ENCODE peak calls at places on chromosomes 1 and 21, in five cellular contexts. Q is HCT116, D is IMR-90, E is fibroblast of lung, K is colonic mucosa. Y is an unnamed sample.
A peak's percentile ranks its signal among the peaks of the same experiment; 100 is the strongest.

GRCh38 chr1:15698201-15698600 is 14.1 kb downstream of the PLEKHM2 start:
- DNase-seq in D (no peak), K (no peak), Q (no peak), E (no peak), Y (no peak)

GRCh38 chr1:11770011-11770410 is 8.0 kb downstream of the C1orf167 start:
- DNase-seq in Q (no peak), E (no peak), D (no peak), K (no peak), Y (no peak)

GRCh38 chr21:35838987-35839763 is 221.2 kb downstream of the SETD4 start:
- DNase-seq in D (no peak), E (no peak), K (no peak), Q (no peak), Y (no peak)

GRCh38 chr21:42527489-42528158 is 14.0 kb downstream of the SLC37A1 start:
- DNase-seq in Q (no peak), K (no peak), D (no peak), E (no peak), Y (no peak)

GRCh38 chr1:43288058-43288784 is 2.8 kb upstream of the C1orf210 start:
- DNase-seq in E (no peak), Q (no peak), K (no peak), D (no peak), Y (peak; percentile 47)

GRCh38 chr1:227192163-227192562 is 126.1 kb downstream of the CDC42BPA start:
- DNase-seq in Q (no peak), K (peak; percentile 23), D (peak; percentile 98), E (peak; percentile 95), Y (no peak)

GRCh38 chr1:217734973-217735372 is 103.8 kb downstream of the SPATA17 start:
- DNase-seq in E (peak; percentile 6), D (no peak), K (no peak), Q (no peak), Y (no peak)

GRCh38 chr1:119010201-119010600 is 22.1 kb upstream of the TBX15 start:
- DNase-seq in Q (no peak), E (no peak), K (no peak), D (peak; percentile 4), Y (no peak)

GRCh38 chr1:26191739-26192138 is 1.3 kb downstream of the CATSPER4 start:
- DNase-seq in E (no peak), Q (no peak), D (no peak), K (no peak), Y (no peak)

GRCh38 chr1:113677250-113678158 is 81.8 kb downstream of the PHTF1 start:
- DNase-seq in Q (peak; percentile 44), D (peak; percentile 63), K (no peak), E (peak; percentile 68), Y (no peak)
- H3K9ac ChIP-seq in Q (no peak overlapping the region), D (no peak overlapping the region), K (no peak overlapping the region), E (no peak overlapping the region), Y (no peak overlapping the region)

DNA sequence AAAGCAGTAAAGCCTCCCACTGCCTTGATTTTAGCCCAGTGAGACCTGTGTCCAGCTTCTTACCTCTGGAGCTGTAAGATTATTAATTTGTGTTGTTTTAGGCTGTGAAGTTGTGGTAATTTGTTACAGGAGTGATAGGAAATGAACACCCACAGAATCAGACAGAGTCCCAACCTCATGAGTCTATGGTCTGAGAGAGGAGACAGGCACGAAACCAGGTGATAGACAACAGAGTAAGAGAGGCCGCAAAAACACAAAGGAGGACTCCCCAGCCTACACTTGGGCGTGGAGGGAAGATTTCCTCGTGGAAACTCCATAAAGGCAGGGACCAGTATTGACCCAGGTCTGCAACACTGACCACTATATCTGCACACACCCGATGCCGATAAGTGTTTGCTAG is 234.6 kb upstream of the JUN start:
- DNase-seq in D (no peak), K (no peak), Q (no peak), E (no peak), Y (no peak)
- H3K27ac ChIP-seq in D (no peak overlapping the region), K (no peak overlapping the region), Q (no peak overlapping the region), E (no peak overlapping the region), Y (no peak overlapping the region)

DNA sequence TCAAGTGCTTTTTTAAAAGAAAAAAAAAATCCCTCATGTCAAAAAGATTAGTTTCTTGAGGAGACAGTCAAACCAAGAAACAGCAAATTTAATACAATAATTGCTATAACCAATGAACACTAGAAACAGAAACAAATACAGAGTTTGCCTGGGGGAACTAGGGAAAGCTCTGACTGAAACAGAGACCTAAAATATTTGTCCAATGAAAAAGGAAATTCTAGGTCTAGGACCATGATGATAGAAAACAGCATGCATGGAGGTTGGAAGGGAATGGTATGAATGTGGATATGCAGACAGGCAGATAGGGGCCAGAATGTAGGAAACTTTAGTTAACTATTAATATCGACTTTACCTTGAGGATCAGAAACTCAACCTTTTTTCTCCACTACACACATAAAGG is 31.4 kb downstream of the RNF115 start:
- DNase-seq in D (no peak), K (no peak), Q (no peak), E (no peak), Y (no peak)
- H3K4me3 ChIP-seq in D (no peak overlapping the region), K (no peak overlapping the region), Q (no peak overlapping the region), E (no peak overlapping the region), Y (no peak overlapping the region)

GRCh38 chr1:197733324-197733723 is 42.0 kb downstream of the DENND1B start:
- DNase-seq in Q (no peak), D (no peak), K (no peak), E (no peak), Y (no peak)

GRCh38 chr1:197735461-197735860 is 39.8 kb downstream of the DENND1B start:
- DNase-seq in Q (no peak), K (no peak), D (no peak), E (no peak), Y (no peak)

GRCh38 chr1:197736689-197737088 is 38.6 kb downstream of the DENND1B start:
- DNase-seq in E (peak; percentile 65), D (peak; percentile 60), Q (no peak), K (no peak), Y (no peak)

GRCh38 chr1:197731449-197731848 is 43.8 kb downstream of the DENND1B start:
- DNase-seq in D (no peak), E (no peak), Q (no peak), K (no peak), Y (no peak)

DNA sequence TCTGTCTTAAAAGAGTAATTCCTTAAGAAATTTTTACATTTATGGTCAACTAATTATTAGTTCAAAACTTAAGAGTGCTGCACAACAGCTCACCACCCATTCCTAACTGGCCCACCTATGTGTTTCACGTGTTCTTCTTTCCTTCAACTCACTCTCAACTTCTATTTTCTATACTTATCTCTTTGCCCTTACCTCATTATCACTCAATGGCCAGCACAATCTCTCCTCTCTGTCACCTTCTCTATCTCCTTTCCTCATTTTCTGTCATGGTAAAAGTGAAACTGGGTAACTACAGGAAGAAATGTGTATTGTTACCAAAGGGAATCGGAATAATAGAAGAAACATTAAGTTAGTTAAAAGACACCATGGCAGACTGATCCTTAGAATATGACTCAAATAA is 43.1 kb downstream of the DENND1B start:
- DNase-seq in D (no peak), E (no peak), Q (no peak), K (no peak), Y (no peak)
- H3K9ac ChIP-seq in D (no peak overlapping the region), E (no peak overlapping the region), Q (no peak overlapping the region), K (no peak overlapping the region), Y (no peak overlapping the region)

DNA sequence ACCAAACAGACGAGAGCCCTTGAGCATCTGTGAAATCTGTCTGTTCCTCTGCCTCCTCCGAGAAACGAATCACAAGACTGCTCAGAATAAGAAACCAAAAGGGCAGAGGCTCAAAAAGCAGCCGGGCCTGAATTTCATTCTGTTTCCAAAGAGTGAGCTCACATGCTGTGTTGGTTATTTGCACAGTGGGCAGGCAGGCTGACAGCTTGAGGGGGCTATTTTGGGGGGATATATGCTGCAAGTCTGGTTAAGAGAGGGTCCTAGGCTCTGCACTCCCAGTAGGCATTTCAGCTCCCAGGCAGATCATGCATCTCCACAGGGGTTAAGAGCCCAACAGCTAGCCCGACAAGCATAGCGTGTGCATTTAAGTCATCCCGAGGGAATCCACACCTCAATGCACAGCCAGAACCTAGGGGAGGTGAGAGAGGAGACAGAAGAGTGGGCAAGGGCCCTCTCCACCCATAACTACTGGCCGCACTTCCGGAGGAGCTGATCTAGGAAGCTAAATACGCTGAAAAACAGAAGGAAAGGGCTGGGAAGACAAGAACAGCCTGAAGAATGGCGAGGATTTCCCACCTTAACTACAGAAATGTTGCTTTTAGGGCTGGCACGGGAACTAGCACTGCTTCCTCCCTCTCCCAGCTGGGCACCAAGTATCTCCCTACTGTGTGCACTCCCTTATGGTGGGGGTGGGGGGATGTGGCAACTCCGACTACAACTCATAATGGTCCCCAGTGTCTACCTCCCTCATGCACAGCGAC is 3.7 kb downstream of the PGBD5 start:
- DNase-seq in E (no peak), Q (no peak), K (no peak), D (no peak), Y (no peak)
- H3K27ac ChIP-seq in E (no peak overlapping the region), Q (no peak overlapping the region), K (no peak overlapping the region), D (no peak overlapping the region), Y (no peak overlapping the region)

DNA sequence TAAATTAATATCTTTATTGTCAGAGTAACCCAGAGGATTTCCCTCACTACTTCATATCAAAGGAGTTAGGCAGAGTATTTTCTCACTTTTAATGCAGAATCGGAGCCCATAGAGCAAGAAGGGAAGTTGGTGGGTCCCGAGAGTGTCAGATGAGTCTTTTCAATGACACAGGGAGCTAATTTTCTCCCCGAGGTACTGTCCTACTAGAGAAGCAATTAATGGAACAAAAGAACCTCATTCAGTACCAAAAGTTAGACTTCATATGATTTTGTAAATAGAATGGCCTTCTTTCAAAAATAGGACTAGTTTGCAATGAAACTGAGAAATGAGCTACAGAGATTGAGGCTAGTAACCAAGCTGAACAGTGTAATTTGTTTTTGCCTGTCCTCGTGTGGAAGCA is 3.9 kb downstream of the NCAM2 start:
- DNase-seq in K (no peak), Q (no peak), E (no peak), D (no peak), Y (no peak)
- H3K4me3 ChIP-seq in K (no peak overlapping the region), Q (no peak overlapping the region), E (no peak overlapping the region), D (no peak overlapping the region), Y (no peak overlapping the region)

DNA sequence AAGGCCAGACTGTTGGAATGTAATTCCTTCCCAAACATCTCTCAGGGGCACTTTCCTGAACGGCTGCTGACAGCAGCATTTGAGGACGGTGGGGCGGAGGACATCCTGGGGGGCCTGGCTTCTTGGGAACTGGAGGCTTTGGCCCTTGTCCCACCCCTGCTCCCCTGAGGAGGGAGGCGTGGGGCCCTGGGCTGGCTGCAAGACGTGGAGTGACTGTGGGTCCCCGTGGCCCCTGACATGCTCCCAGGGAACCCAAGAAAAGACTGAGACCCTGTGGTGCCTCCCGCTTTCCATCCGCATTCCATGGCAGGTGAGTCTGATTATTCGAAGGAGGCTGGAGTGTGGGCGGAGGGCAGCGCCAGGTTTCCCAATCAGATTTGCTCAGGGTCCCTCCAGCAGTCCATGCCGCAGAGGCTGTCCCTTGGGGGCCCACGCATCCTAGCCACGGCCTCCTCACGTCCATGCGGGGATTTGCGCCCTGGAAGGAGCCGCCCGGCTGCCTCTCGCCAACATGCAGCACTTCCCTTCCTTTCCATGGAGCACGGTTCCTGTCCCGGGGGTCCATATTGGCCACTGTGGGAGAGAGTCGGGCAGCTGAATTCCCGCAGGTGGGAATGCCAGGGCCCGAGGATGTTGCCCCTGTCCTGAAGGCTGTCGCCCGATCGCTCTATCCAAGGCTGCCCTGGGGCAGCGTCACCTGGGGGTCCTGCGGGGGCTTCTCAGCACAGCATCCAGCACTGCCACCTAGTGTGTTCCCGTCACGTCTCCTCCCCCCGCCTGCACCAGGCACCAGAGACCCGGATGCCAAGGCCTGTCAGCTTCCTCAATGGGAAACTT is 69.0 kb downstream of the FAAP20 start:
- DNase-seq in Q (no peak), E (no peak), D (no peak), K (no peak), Y (peak; percentile 64)
- H3K9ac ChIP-seq in Q (no peak overlapping the region), E (no peak overlapping the region), D (no peak overlapping the region), K (no peak overlapping the region), Y (no peak overlapping the region)